ENCODE peak calls at places on chromosome 13, in seven cellular contexts. T is uterus, C is AG04450, E is GM12878, L is heart right ventricle, A is endodermal cell, I is esophagus squamous epithelium. O is an unnamed sample.
A peak's percentile ranks its signal among the peaks of the same experiment; 100 is the strongest.

GRCh38 chr13:76723551-76724232 is 162.5 kb downstream of the KCTD12 start:
- DNase-seq in T (no peak), C (peak; percentile 54), E (no peak), L (peak; percentile 12), A (peak; percentile 67), I (no peak), O (peak; percentile 75)

GRCh38 chr13:80945328-80945727 is 604.4 kb upstream of the SPRY2 start:
- DNase-seq in T (no peak), C (no peak), E (no peak), L (peak; percentile 8), A (peak; percentile 85), I (no peak), O (no peak)

GRCh38 chr13:23599083-23599925 is 29.1 kb downstream of the TNFRSF19 start:
- DNase-seq in T (no peak), C (no peak), E (no peak), L (no peak), A (peak; percentile 79), I (no peak), O (no peak)

GRCh38 chr13:101514695-101515275 is 62.3 kb downstream of the ITGBL1 start:
- DNase-seq in T (no peak), C (peak; percentile 33), E (no peak), L (peak; percentile 23), A (peak; percentile 53), I (no peak), O (peak; percentile 63)

GRCh38 chr13:108943842-108944241 is 314.4 kb downstream of the MYO16 start:
- DNase-seq in T (no peak), C (no peak), E (no peak), L (no peak), A (no peak), I (no peak), O (no peak)

GRCh38 chr13:73059460-73060250 is 850 bp downstream of the KLF5 start:
- DNase-seq in T (peak; percentile 18), C (no peak), E (no peak), L (peak; percentile 30), A (peak; percentile 91), I (no peak), O (no peak)

GRCh38 chr13:94617389-94618000 is 15.8 kb downstream of the GPR180 start:
- DNase-seq in T (no peak), C (no peak), E (no peak), L (no peak), A (peak; percentile 49), I (no peak), O (no peak)

GRCh38 chr13:113970810-113971470 is 2.9 kb downstream of the C13orf46 start:
- DNase-seq in T (peak; percentile 49), C (peak; percentile 10), E (no peak), L (peak; percentile 39), A (peak; percentile 75), I (no peak), O (peak; percentile 73)

GRCh38 chr13:31824705-31825512 is 85.6 kb downstream of the RXFP2 start:
- DNase-seq in T (no peak), C (no peak), E (peak; percentile 13), L (peak; percentile 37), A (peak; percentile 48), I (no peak), O (no peak)

GRCh38 chr13:97200081-97200942 is 21.8 kb upstream of the MBNL2 start:
- DNase-seq in T (no peak), C (no peak), E (no peak), L (no peak), A (no peak), I (no peak), O (no peak)

GRCh38 chr13:111232191-111232590 is 88.3 kb upstream of the TEX29 start:
- DNase-seq in T (no peak), C (no peak), E (no peak), L (no peak), A (no peak), I (no peak), O (no peak)

GRCh38 chr13:30871713-30872029 is 34.4 kb upstream of the MEDAG start:
- DNase-seq in T (no peak), C (no peak), E (no peak), L (no peak), A (no peak), I (no peak), O (no peak)

GRCh38 chr13:35768126-35768525 is 291.6 kb upstream of the MAB21L1 start:
- DNase-seq in T (no peak), C (no peak), E (no peak), L (no peak), A (no peak), I (no peak), O (no peak)

GRCh38 chr13:95123726-95124125 is 177.5 kb downstream of the ABCC4 start:
- DNase-seq in T (no peak), C (no peak), E (no peak), L (no peak), A (no peak), I (no peak), O (no peak)

GRCh38 chr13:54687173-54687572 is 1658.6 kb downstream of the OLFM4 start:
- DNase-seq in T (no peak), C (no peak), E (no peak), L (no peak), A (no peak), I (no peak), O (no peak)

GRCh38 chr13:27907139-27907787 is 12.5 kb upstream of the PDX1 start:
- DNase-seq in T (no peak), C (no peak), E (no peak), L (no peak), A (no peak), I (no peak), O (no peak)

DNA sequence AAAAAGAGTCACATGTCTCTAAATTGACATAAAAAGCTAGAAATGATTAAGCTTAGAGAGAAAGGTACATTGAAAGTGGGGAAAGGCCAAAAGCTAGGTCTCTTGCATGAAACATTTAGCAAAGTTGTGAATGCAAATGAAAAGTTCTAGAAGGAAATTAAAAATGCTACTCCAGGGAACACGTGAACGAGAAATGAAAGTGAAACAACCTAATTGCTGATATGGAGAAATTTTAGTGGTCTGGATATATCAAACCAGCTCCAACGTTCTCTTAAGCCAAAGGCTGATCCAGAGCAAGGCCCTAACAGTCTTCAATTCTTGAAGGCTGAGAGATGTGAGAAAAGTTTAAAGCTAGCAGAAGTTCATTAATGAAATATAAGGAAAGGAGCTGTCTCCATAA is 419.8 kb downstream of the SLITRK6 start:
- DNase-seq in T (no peak), C (no peak), E (no peak), L (no peak), A (no peak), I (no peak), O (no peak)
- H3K4me3 ChIP-seq in T (no peak overlapping the region), C (no peak overlapping the region), E (no peak overlapping the region), L (no peak overlapping the region), A (no peak overlapping the region), I (peak overlapping the region; percentile 21), O (no peak overlapping the region)

DNA sequence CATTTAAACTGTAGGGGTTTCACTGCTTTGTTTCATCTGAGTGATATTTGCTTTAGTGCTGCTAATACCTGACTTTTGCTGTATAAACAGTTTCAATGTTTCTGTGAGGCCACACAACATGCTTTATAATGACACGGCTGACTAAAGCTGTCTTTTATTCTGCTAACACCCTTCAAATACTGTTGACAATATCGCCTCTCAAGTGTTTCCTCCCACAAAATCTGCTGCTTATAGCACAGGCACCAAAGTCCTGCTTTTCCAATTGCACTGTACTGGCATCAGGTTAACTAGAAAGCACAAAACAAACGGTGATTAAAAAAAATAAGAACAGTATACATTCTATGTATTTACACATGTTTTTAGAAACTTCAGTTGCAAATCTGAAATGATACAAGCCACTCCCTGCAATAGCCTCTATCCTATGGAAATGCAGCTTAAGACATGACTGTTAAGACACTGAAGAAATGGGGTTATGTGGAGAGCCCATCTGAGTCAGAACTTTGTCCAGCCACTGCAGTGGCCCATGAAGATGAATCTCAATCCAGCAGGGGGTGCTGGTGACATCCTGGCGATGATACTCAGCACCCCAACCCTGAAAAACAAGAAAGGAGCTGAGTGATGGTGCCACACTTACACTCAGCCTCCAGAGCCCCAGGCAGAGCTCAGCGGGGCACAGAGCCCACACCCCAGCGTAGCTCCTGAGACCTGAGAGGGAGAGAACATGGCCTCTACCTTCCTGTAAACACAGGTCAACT is 29.4 kb downstream of the RFXAP start:
- DNase-seq in T (no peak), C (no peak), E (no peak), L (no peak), A (peak; percentile 60), I (no peak), O (no peak)
- TF ChIP-seq CTCF in T (no peak), C (peak; percentile 20), E (peak; percentile 37), L (no peak), A (peak; percentile 66), I (no peak), O (peak; percentile 2)

DNA sequence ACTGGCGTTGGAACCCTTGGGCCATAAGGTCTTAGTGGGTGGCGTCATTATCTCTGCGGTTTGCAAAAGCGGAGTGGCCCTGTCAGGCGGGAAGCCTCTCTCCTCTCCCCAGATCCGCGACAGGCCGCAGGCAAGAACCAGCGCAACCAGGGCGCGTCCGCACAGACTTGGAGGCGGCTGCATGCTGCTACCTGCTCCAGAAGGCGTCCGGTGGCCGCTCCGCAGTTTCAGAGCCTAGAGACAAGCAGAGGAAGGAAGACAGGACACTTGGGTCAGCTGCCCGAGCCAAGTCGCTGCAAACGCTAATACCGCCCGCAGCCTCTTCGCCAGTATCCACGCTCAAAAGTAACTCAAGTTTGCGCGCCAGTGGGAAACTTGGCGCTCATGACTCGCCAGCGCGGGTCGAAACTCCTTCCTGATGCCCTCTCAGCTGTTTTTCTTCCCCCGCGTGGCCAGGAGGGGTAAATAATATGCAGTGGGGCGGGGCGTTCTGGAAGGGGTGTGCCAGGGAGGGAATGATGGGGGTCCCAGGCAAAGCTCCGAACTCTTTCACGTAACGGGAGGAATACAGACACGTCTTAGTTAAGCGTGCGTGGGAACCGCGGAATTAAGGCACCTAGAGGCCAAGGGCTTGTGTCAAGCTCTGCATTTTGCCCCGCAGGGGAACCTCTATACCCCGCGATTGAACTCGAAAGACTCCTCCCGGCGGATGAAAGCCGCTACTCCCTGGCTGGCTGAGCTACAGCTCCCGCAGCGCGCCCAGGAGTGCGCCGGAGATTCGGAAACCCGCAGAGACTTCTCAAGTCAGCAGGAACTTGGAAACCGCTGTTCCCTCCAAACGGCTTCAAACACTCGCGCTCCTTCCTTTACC is at the start of gene EDNRB:
- DNase-seq in T (peak; percentile 23), C (no peak), E (no peak), L (peak; percentile 72), A (peak; percentile 89), I (no peak), O (peak; percentile 23)
- H3K4me3 ChIP-seq in T (peak within 1 kb of the TSS; percentile 38), C (peak within 1 kb of the TSS; percentile 68), E (no peak within 1 kb of the TSS), L (peak within 1 kb of the TSS; percentile 75), A (peak within 1 kb of the TSS; percentile 82), I (peak within 1 kb of the TSS; percentile 70), O (peak within 1 kb of the TSS; percentile 56)

DNA sequence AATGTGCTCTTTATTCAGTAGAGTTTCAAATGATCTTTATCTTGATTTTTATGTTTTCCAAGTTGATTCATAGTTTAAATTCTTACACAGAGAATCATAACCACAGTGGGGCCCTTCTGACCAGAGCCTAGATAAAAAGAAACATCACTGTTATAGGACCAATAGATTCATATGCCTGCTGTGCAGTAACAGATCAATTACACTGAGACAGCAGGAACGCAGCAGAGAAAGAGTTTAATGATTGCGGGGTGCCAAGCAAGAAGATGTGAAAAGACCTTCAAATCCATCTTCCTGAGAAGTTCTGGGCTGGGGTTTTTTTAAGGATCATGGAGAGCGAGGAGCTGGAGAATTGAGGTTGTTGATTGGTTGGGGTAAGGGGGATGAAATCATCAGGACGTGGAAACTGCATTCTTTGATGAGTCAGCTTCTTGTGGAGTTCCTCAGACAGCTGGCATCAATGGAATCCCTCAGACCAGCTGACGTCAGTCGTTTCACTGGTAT is 346.6 kb downstream of the TBC1D4 start:
- DNase-seq in T (no peak), C (peak; percentile 81), E (no peak), L (no peak), A (no peak), I (no peak), O (peak; percentile 95)
- TF ChIP-seq CTCF in T (no peak), C (no peak), E (no peak), L (no peak), A (no peak), I (no peak), O (no peak)